ENCODE peak calls at places on chromosomes 3 and 15, in six cellular contexts. One of them, this sample, is unnamed.

GRCh38 chr15:75451674-75452363 is at the start of gene SIN3A:
- DNase-seq in activated CD8-positive, alpha-beta memory T cell treated with anti-CD3 and anti-CD28 coated beads for 4 hours: peak
- DNase-seq in gastrocnemius medialis: peak
- DNase-seq in HS-27A: peak
- DNase-seq in bronchial epithelial cell: peak
- DNase-seq in kidney epithelial cell: peak
- DNase-seq in this sample: peak

GRCh38 chr3:124816206-124816605 is 71.0 kb downstream of the ITGB5 start:
- DNase-seq in kidney epithelial cell: no peak
- DNase-seq in bronchial epithelial cell: peak
- DNase-seq in HS-27A: no peak
- DNase-seq in gastrocnemius medialis: no peak
- DNase-seq in activated CD8-positive, alpha-beta memory T cell treated with anti-CD3 and anti-CD28 coated beads for 4 hours: no peak
- DNase-seq in this sample: no peak

GRCh38 chr3:159757341-159758060 is 231.1 kb upstream of the IL12A start:
- DNase-seq in bronchial epithelial cell: no peak
- DNase-seq in gastrocnemius medialis: no peak
- DNase-seq in kidney epithelial cell: no peak
- DNase-seq in HS-27A: no peak
- DNase-seq in activated CD8-positive, alpha-beta memory T cell treated with anti-CD3 and anti-CD28 coated beads for 4 hours: no peak
- DNase-seq in this sample: no peak

GRCh38 chr15:72161351-72162132 is 36.0 kb downstream of the GRAMD2A start:
- DNase-seq in bronchial epithelial cell: no peak
- DNase-seq in HS-27A: no peak
- DNase-seq in kidney epithelial cell: no peak
- DNase-seq in activated CD8-positive, alpha-beta memory T cell treated with anti-CD3 and anti-CD28 coated beads for 4 hours: no peak
- DNase-seq in gastrocnemius medialis: no peak
- DNase-seq in this sample: no peak

GRCh38 chr3:42960282-42960681 is 18.8 kb upstream of the GASK1A start:
- DNase-seq in kidney epithelial cell: no peak
- DNase-seq in HS-27A: no peak
- DNase-seq in bronchial epithelial cell: no peak
- DNase-seq in activated CD8-positive, alpha-beta memory T cell treated with anti-CD3 and anti-CD28 coated beads for 4 hours: no peak
- DNase-seq in gastrocnemius medialis: no peak
- DNase-seq in this sample: no peak

GRCh38 chr3:174949523-174949922 is 90.4 kb downstream of the NAALADL2 start:
- DNase-seq in bronchial epithelial cell: peak
- DNase-seq in HS-27A: peak
- DNase-seq in kidney epithelial cell: peak
- DNase-seq in activated CD8-positive, alpha-beta memory T cell treated with anti-CD3 and anti-CD28 coated beads for 4 hours: no peak
- DNase-seq in gastrocnemius medialis: no peak
- DNase-seq in this sample: no peak

GRCh38 chr3:99021466-99021865 is 120.0 kb upstream of the DCBLD2 start:
- DNase-seq in bronchial epithelial cell: no peak
- DNase-seq in kidney epithelial cell: no peak
- DNase-seq in gastrocnemius medialis: no peak
- DNase-seq in activated CD8-positive, alpha-beta memory T cell treated with anti-CD3 and anti-CD28 coated beads for 4 hours: no peak
- DNase-seq in HS-27A: no peak
- DNase-seq in this sample: no peak

GRCh38 chr3:4834403-4834866 is 144.8 kb upstream of the BHLHE40 start:
- DNase-seq in HS-27A: no peak
- DNase-seq in bronchial epithelial cell: no peak
- DNase-seq in gastrocnemius medialis: no peak
- DNase-seq in kidney epithelial cell: no peak
- DNase-seq in activated CD8-positive, alpha-beta memory T cell treated with anti-CD3 and anti-CD28 coated beads for 4 hours: peak
- DNase-seq in this sample: peak

GRCh38 chr15:63709365-63709764 is 112.2 kb downstream of the FBXL22 start:
- DNase-seq in activated CD8-positive, alpha-beta memory T cell treated with anti-CD3 and anti-CD28 coated beads for 4 hours: no peak
- DNase-seq in gastrocnemius medialis: no peak
- DNase-seq in HS-27A: no peak
- DNase-seq in bronchial epithelial cell: no peak
- DNase-seq in kidney epithelial cell: no peak
- DNase-seq in this sample: no peak

GRCh38 chr15:52786436-52787122 is 3.6 kb downstream of the ONECUT1 start:
- DNase-seq in gastrocnemius medialis: no peak
- DNase-seq in bronchial epithelial cell: no peak
- DNase-seq in HS-27A: no peak
- DNase-seq in kidney epithelial cell: no peak
- DNase-seq in activated CD8-positive, alpha-beta memory T cell treated with anti-CD3 and anti-CD28 coated beads for 4 hours: no peak
- DNase-seq in this sample: no peak

This sample was measured in CD4-positive, CD25-positive, alpha-beta regulatory T cell.